ENCODE peak calls at places on chromosomes 3 and 15, in nine cellular contexts. M is midbrain; C is activated CD4-positive, alpha-beta T cell treated with anti-CD3 and anti-CD28 coated beads for 48 hours; P is NCI-H510A treated with DMSO at 0.1 percent for 48 hours; A is colonic mucosa; Y is H7; J is nephron progenitor cell; I is hypothalamus; R is psoas muscle. E is an unnamed sample.

GRCh38 chr3:56879453-56880224 is 77.9 kb upstream of the ARHGEF3 start:
- DNase-seq in M (no peak), C (no peak), P (no peak), A (no peak), Y (no peak), J (no peak), I (no peak), R (no peak), E (no peak)

GRCh38 chr15:74238984-74239645 is 3.0 kb downstream of the CCDC33 start:
- DNase-seq in M (no peak), C (no peak), P (peak), A (no peak), Y (peak), J (no peak), I (no peak), R (no peak), E (no peak)

GRCh38 chr3:105526349-105527111 is 159.8 kb downstream of the ALCAM start:
- DNase-seq in M (peak), C (no peak), P (peak), A (no peak), Y (no peak), J (no peak), I (no peak), R (no peak), E (no peak)

GRCh38 chr3:188792788-188793187 is 379.0 kb upstream of the TPRG1 start:
- DNase-seq in M (peak), C (peak), P (no peak), A (no peak), Y (peak), J (peak), I (peak), R (peak), E (no peak)

GRCh38 chr3:15312550-15312949 is 19.8 kb downstream of the SH3BP5 start:
- DNase-seq in M (no peak), C (no peak), P (no peak), A (no peak), Y (no peak), J (no peak), I (no peak), R (no peak), E (no peak)

GRCh38 chr3:61371123-61371522 is 119.9 kb upstream of the FHIT start:
- DNase-seq in M (no peak), C (peak), P (no peak), A (no peak), Y (peak), J (peak), I (no peak), R (no peak), E (peak)

GRCh38 chr3:50534721-50535330 is 31.4 kb upstream of the CACNA2D2 start:
- DNase-seq in M (no peak), C (no peak), P (no peak), A (no peak), Y (no peak), J (no peak), I (no peak), R (no peak), E (no peak)

GRCh38 chr15:58555168-58556027 is 123.6 kb downstream of the LIPC start:
- DNase-seq in M (no peak), C (no peak), P (no peak), A (no peak), Y (no peak), J (peak), I (no peak), R (no peak), E (no peak)

GRCh38 chr15:74318376-74319137 is 48.9 kb downstream of the CYP11A1 start:
- DNase-seq in M (no peak), C (no peak), P (peak), A (no peak), Y (no peak), J (no peak), I (no peak), R (peak), E (no peak)

GRCh38 chr3:52121813-52122212 is 32.4 kb downstream of the POC1A start:
- DNase-seq in M (peak), C (no peak), P (no peak), A (no peak), Y (no peak), J (no peak), I (no peak), R (no peak), E (no peak)

GRCh38 chr15:75230524-75231371 is 27.4 kb upstream of the GOLGA6C start:
- DNase-seq in M (no peak), C (no peak), P (no peak), A (no peak), Y (peak), J (no peak), I (no peak), R (peak), E (no peak)

GRCh38 chr3:71247948-71248315 is 335.6 kb downstream of the FOXP1 start:
- DNase-seq in M (no peak), C (no peak), P (no peak), A (no peak), Y (no peak), J (no peak), I (no peak), R (no peak), E (no peak)

GRCh38 chr15:55917881-55918296 is 75.5 kb downstream of the NEDD4 start:
- DNase-seq in M (peak), C (peak), P (peak), A (peak), Y (no peak), J (no peak), I (no peak), R (no peak), E (no peak)

GRCh38 chr3:182644800-182645433 is 148.4 kb upstream of the ATP11B start:
- DNase-seq in M (no peak), C (peak), P (no peak), A (no peak), Y (no peak), J (no peak), I (no peak), R (no peak), E (peak)

GRCh38 chr3:137647179-137647578 is 116.9 kb upstream of the SOX14 start:
- DNase-seq in M (no peak), C (no peak), P (no peak), A (no peak), Y (peak), J (no peak), I (no peak), R (no peak), E (no peak)

GRCh38 chr15:69478259-69478687 is 25.7 kb downstream of the RPLP1 start:
- DNase-seq in M (peak), C (peak), P (peak), A (peak), Y (peak), J (peak), I (peak), R (peak), E (peak)

GRCh38 chr15:45871121-45871855 is 236.5 kb downstream of the SQOR start:
- DNase-seq in M (no peak), C (no peak), P (no peak), A (peak), Y (no peak), J (no peak), I (no peak), R (no peak), E (no peak)

GRCh38 chr3:56467801-56468183 is 475 bp downstream of the ERC2 start:
- DNase-seq in M (no peak), C (peak), P (no peak), A (no peak), Y (peak), J (peak), I (no peak), R (no peak), E (no peak)

GRCh38 chr3:5428607-5429516 is 241.4 kb downstream of the EDEM1 start:
- DNase-seq in M (no peak), C (no peak), P (no peak), A (no peak), Y (no peak), J (no peak), I (no peak), R (no peak), E (no peak)

GRCh38 chr3:149414557-149415231 is 37.2 kb upstream of the TM4SF1 start:
- DNase-seq in M (no peak), C (no peak), P (peak), A (no peak), Y (no peak), J (no peak), I (no peak), R (no peak), E (no peak)

GRCh38 chr3:45321607-45322391 is 66.6 kb upstream of the LARS2 start:
- DNase-seq in M (no peak), C (no peak), P (no peak), A (no peak), Y (peak), J (no peak), I (no peak), R (no peak), E (no peak)

GRCh38 chr3:115673860-115674259 is 50.5 kb downstream of the GAP43 start:
- DNase-seq in M (no peak), C (no peak), P (no peak), A (no peak), Y (no peak), J (no peak), I (no peak), R (no peak), E (no peak)

GRCh38 chr15:79978694-79979519 is 7.9 kb upstream of the BCL2A1 start:
- DNase-seq in M (peak), C (no peak), P (no peak), A (no peak), Y (no peak), J (no peak), I (no peak), R (no peak), E (peak)

GRCh38 chr3:6655275-6655674 is 205.6 kb upstream of the GRM7 start:
- DNase-seq in M (no peak), C (no peak), P (no peak), A (no peak), Y (no peak), J (no peak), I (no peak), R (no peak), E (no peak)

GRCh38 chr3:138113309-138113708 is 2.1 kb downstream of the DZIP1L start:
- DNase-seq in M (no peak), C (no peak), P (peak), A (no peak), Y (peak), J (no peak), I (no peak), R (no peak), E (no peak)

GRCh38 chr3:64152100-64152499 is 73.2 kb downstream of the PRICKLE2 start:
- DNase-seq in M (peak), C (no peak), P (no peak), A (no peak), Y (no peak), J (no peak), I (no peak), R (no peak), E (no peak)

GRCh38 chr15:74589826-74590225 is 25.8 kb upstream of the CLK3 start:
- DNase-seq in M (no peak), C (no peak), P (no peak), A (no peak), Y (no peak), J (no peak), I (no peak), R (no peak), E (no peak)

GRCh38 chr3:30904986-30905385 is 10.5 kb upstream of the GADL1 start:
- DNase-seq in M (no peak), C (no peak), P (no peak), A (no peak), Y (no peak), J (no peak), I (no peak), R (no peak), E (no peak)

GRCh38 chr3:112531358-112531781 is 30.4 kb downstream of the ATG3 start:
- DNase-seq in M (peak), C (no peak), P (no peak), A (no peak), Y (no peak), J (no peak), I (no peak), R (no peak), E (no peak)

GRCh38 chr15:36594556-36595090 is 15.2 kb downstream of the CDIN1 start:
- DNase-seq in M (no peak), C (no peak), P (no peak), A (no peak), Y (no peak), J (no peak), I (no peak), R (no peak), E (no peak)

GRCh38 chr3:196941846-196942225 is 492 bp downstream of the NCBP2 start:
- DNase-seq in M (peak), C (peak), P (no peak), A (peak), Y (peak), J (peak), I (peak), R (no peak), E (peak)

GRCh38 chr3:17032407-17033034 is 147.8 kb downstream of the PLCL2 start:
- DNase-seq in M (peak), C (no peak), P (peak), A (peak), Y (no peak), J (no peak), I (no peak), R (no peak), E (no peak)

GRCh38 chr3:59334585-59334984 is 284.8 kb upstream of the CFAP20DC start:
- DNase-seq in M (no peak), C (no peak), P (no peak), A (no peak), Y (no peak), J (no peak), I (no peak), R (no peak), E (no peak)

GRCh38 chr15:65638681-65639089 is 16.9 kb downstream of the SLC24A1 start:
- DNase-seq in M (peak), C (peak), P (peak), A (peak), Y (peak), J (peak), I (no peak), R (no peak), E (peak)

GRCh38 chr15:58551764-58552504 is 120.1 kb downstream of the LIPC start:
- DNase-seq in M (no peak), C (peak), P (no peak), A (peak), Y (peak), J (no peak), I (no peak), R (no peak), E (no peak)

GRCh38 chr3:183253961-183254815 is 1.1 kb downstream of the B3GNT5 start:
- DNase-seq in M (peak), C (peak), P (no peak), A (peak), Y (peak), J (peak), I (peak), R (peak), E (peak)

GRCh38 chr15:36758800-36759199 is 179.4 kb downstream of the CDIN1 start:
- DNase-seq in M (no peak), C (no peak), P (no peak), A (no peak), Y (no peak), J (no peak), I (no peak), R (no peak), E (no peak)

GRCh38 chr3:186331043-186331442 is 31.0 kb downstream of the DGKG start:
- DNase-seq in M (no peak), C (peak), P (no peak), A (no peak), Y (no peak), J (no peak), I (no peak), R (no peak), E (peak)

GRCh38 chr3:123444023-123444422 is 4.9 kb downstream of the ADCY5 start:
- DNase-seq in M (peak), C (no peak), P (no peak), A (no peak), Y (no peak), J (peak), I (no peak), R (no peak), E (no peak)

GRCh38 chr3:122932251-122932967 is 95.2 kb downstream of the SEMA5B start:
- DNase-seq in M (no peak), C (no peak), P (no peak), A (no peak), Y (no peak), J (no peak), I (no peak), R (no peak), E (no peak)